ENCODE peak calls at places on chromosomes 4 and X, in nine cellular contexts. One of them, this sample, is unnamed.

GRCh38 chr4:118683513-118683912 is 1.7 kb upstream of the METTL14 start:
- DNase-seq in stimulated activated CD4-positive, alpha-beta T cell treated with anti-CD3 and anti-CD28 coated beads, Interleukin-12 subunit alpha, Interleukin-12 subunit beta, amount 100 ng/mL, for 4 hours: no peak
- DNase-seq in EH: peak; percentile 24
- DNase-seq in stimulated activated CD8-positive, alpha-beta memory T cell treated with anti-CD3 and anti-CD28 coated beads, Interleukin-12 subunit alpha, Interleukin-12 subunit beta, amount 100 ng/mL, for 1 hour: no peak
- DNase-seq in left kidney: peak; percentile 9
- DNase-seq in DMS 273 treated with DMSO at 0.1 percent for 48 hours: no peak
- DNase-seq in pons: no peak
- DNase-seq in right cardiac atrium: no peak
- DNase-seq in activated T-helper 1 cell treated with anti-CD3 and anti-CD28 coated beads, Interleukin-2, amount 50 U/mL, for 16 hours: no peak
- DNase-seq in this sample: no peak

GRCh38 chr4:56211202-56211601 is 176.1 kb downstream of the AASDH start:
- DNase-seq in stimulated activated CD4-positive, alpha-beta T cell treated with anti-CD3 and anti-CD28 coated beads, Interleukin-12 subunit alpha, Interleukin-12 subunit beta, amount 100 ng/mL, for 4 hours: no peak
- DNase-seq in EH: no peak
- DNase-seq in stimulated activated CD8-positive, alpha-beta memory T cell treated with anti-CD3 and anti-CD28 coated beads, Interleukin-12 subunit alpha, Interleukin-12 subunit beta, amount 100 ng/mL, for 1 hour: no peak
- DNase-seq in left kidney: no peak
- DNase-seq in DMS 273 treated with DMSO at 0.1 percent for 48 hours: no peak
- DNase-seq in pons: no peak
- DNase-seq in right cardiac atrium: no peak
- DNase-seq in activated T-helper 1 cell treated with anti-CD3 and anti-CD28 coated beads, Interleukin-2, amount 50 U/mL, for 16 hours: no peak
- DNase-seq in this sample: no peak

GRCh38 chr4:125780747-125781146 is 466.0 kb downstream of the FAT4 start:
- DNase-seq in stimulated activated CD4-positive, alpha-beta T cell treated with anti-CD3 and anti-CD28 coated beads, Interleukin-12 subunit alpha, Interleukin-12 subunit beta, amount 100 ng/mL, for 4 hours: no peak
- DNase-seq in EH: no peak
- DNase-seq in stimulated activated CD8-positive, alpha-beta memory T cell treated with anti-CD3 and anti-CD28 coated beads, Interleukin-12 subunit alpha, Interleukin-12 subunit beta, amount 100 ng/mL, for 1 hour: no peak
- DNase-seq in left kidney: no peak
- DNase-seq in DMS 273 treated with DMSO at 0.1 percent for 48 hours: no peak
- DNase-seq in pons: no peak
- DNase-seq in right cardiac atrium: no peak
- DNase-seq in activated T-helper 1 cell treated with anti-CD3 and anti-CD28 coated beads, Interleukin-2, amount 50 U/mL, for 16 hours: no peak
- DNase-seq in this sample: no peak

GRCh38 chrX:42778096-42778495 is at the start of gene PPP1R2C:
- DNase-seq in stimulated activated CD4-positive, alpha-beta T cell treated with anti-CD3 and anti-CD28 coated beads, Interleukin-12 subunit alpha, Interleukin-12 subunit beta, amount 100 ng/mL, for 4 hours: no peak
- DNase-seq in EH: no peak
- DNase-seq in stimulated activated CD8-positive, alpha-beta memory T cell treated with anti-CD3 and anti-CD28 coated beads, Interleukin-12 subunit alpha, Interleukin-12 subunit beta, amount 100 ng/mL, for 1 hour: no peak
- DNase-seq in left kidney: no peak
- DNase-seq in DMS 273 treated with DMSO at 0.1 percent for 48 hours: no peak
- DNase-seq in pons: no peak
- DNase-seq in right cardiac atrium: peak; percentile 50
- DNase-seq in activated T-helper 1 cell treated with anti-CD3 and anti-CD28 coated beads, Interleukin-2, amount 50 U/mL, for 16 hours: no peak
- DNase-seq in this sample: no peak

GRCh38 chr4:5141802-5142201 is 90.5 kb downstream of the STK32B start:
- DNase-seq in stimulated activated CD4-positive, alpha-beta T cell treated with anti-CD3 and anti-CD28 coated beads, Interleukin-12 subunit alpha, Interleukin-12 subunit beta, amount 100 ng/mL, for 4 hours: no peak
- DNase-seq in EH: no peak
- DNase-seq in stimulated activated CD8-positive, alpha-beta memory T cell treated with anti-CD3 and anti-CD28 coated beads, Interleukin-12 subunit alpha, Interleukin-12 subunit beta, amount 100 ng/mL, for 1 hour: no peak
- DNase-seq in left kidney: no peak
- DNase-seq in DMS 273 treated with DMSO at 0.1 percent for 48 hours: no peak
- DNase-seq in pons: no peak
- DNase-seq in right cardiac atrium: no peak
- DNase-seq in activated T-helper 1 cell treated with anti-CD3 and anti-CD28 coated beads, Interleukin-2, amount 50 U/mL, for 16 hours: no peak
- DNase-seq in this sample: no peak

GRCh38 chr4:7226993-7227392 is 34.7 kb downstream of the SORCS2 start:
- DNase-seq in stimulated activated CD4-positive, alpha-beta T cell treated with anti-CD3 and anti-CD28 coated beads, Interleukin-12 subunit alpha, Interleukin-12 subunit beta, amount 100 ng/mL, for 4 hours: no peak
- DNase-seq in EH: no peak
- DNase-seq in stimulated activated CD8-positive, alpha-beta memory T cell treated with anti-CD3 and anti-CD28 coated beads, Interleukin-12 subunit alpha, Interleukin-12 subunit beta, amount 100 ng/mL, for 1 hour: no peak
- DNase-seq in left kidney: peak; percentile 32
- DNase-seq in DMS 273 treated with DMSO at 0.1 percent for 48 hours: no peak
- DNase-seq in pons: no peak
- DNase-seq in right cardiac atrium: no peak
- DNase-seq in activated T-helper 1 cell treated with anti-CD3 and anti-CD28 coated beads, Interleukin-2, amount 50 U/mL, for 16 hours: no peak
- DNase-seq in this sample: no peak

GRCh38 chrX:53544936-53545335 is 110.8 kb upstream of the HSD17B10 start:
- DNase-seq in stimulated activated CD4-positive, alpha-beta T cell treated with anti-CD3 and anti-CD28 coated beads, Interleukin-12 subunit alpha, Interleukin-12 subunit beta, amount 100 ng/mL, for 4 hours: no peak
- DNase-seq in EH: no peak
- DNase-seq in stimulated activated CD8-positive, alpha-beta memory T cell treated with anti-CD3 and anti-CD28 coated beads, Interleukin-12 subunit alpha, Interleukin-12 subunit beta, amount 100 ng/mL, for 1 hour: no peak
- DNase-seq in left kidney: no peak
- DNase-seq in DMS 273 treated with DMSO at 0.1 percent for 48 hours: no peak
- DNase-seq in pons: no peak
- DNase-seq in right cardiac atrium: no peak
- DNase-seq in activated T-helper 1 cell treated with anti-CD3 and anti-CD28 coated beads, Interleukin-2, amount 50 U/mL, for 16 hours: no peak
- DNase-seq in this sample: no peak

GRCh38 chr4:5152521-5152920 is 101.2 kb downstream of the STK32B start:
- DNase-seq in stimulated activated CD4-positive, alpha-beta T cell treated with anti-CD3 and anti-CD28 coated beads, Interleukin-12 subunit alpha, Interleukin-12 subunit beta, amount 100 ng/mL, for 4 hours: no peak
- DNase-seq in EH: no peak
- DNase-seq in stimulated activated CD8-positive, alpha-beta memory T cell treated with anti-CD3 and anti-CD28 coated beads, Interleukin-12 subunit alpha, Interleukin-12 subunit beta, amount 100 ng/mL, for 1 hour: no peak
- DNase-seq in left kidney: no peak
- DNase-seq in DMS 273 treated with DMSO at 0.1 percent for 48 hours: no peak
- DNase-seq in pons: no peak
- DNase-seq in right cardiac atrium: no peak
- DNase-seq in activated T-helper 1 cell treated with anti-CD3 and anti-CD28 coated beads, Interleukin-2, amount 50 U/mL, for 16 hours: no peak
- DNase-seq in this sample: no peak

GRCh38 chrX:3371163-3371562 is 24.7 kb upstream of the MXRA5 start:
- DNase-seq in stimulated activated CD4-positive, alpha-beta T cell treated with anti-CD3 and anti-CD28 coated beads, Interleukin-12 subunit alpha, Interleukin-12 subunit beta, amount 100 ng/mL, for 4 hours: no peak
- DNase-seq in EH: no peak
- DNase-seq in stimulated activated CD8-positive, alpha-beta memory T cell treated with anti-CD3 and anti-CD28 coated beads, Interleukin-12 subunit alpha, Interleukin-12 subunit beta, amount 100 ng/mL, for 1 hour: no peak
- DNase-seq in left kidney: no peak
- DNase-seq in DMS 273 treated with DMSO at 0.1 percent for 48 hours: no peak
- DNase-seq in pons: no peak
- DNase-seq in right cardiac atrium: no peak
- DNase-seq in activated T-helper 1 cell treated with anti-CD3 and anti-CD28 coated beads, Interleukin-2, amount 50 U/mL, for 16 hours: no peak
- DNase-seq in this sample: no peak

GRCh38 chr4:5982156-5982973 is 35.9 kb downstream of the C4orf50 start:
- DNase-seq in stimulated activated CD4-positive, alpha-beta T cell treated with anti-CD3 and anti-CD28 coated beads, Interleukin-12 subunit alpha, Interleukin-12 subunit beta, amount 100 ng/mL, for 4 hours: no peak
- DNase-seq in EH: no peak
- DNase-seq in stimulated activated CD8-positive, alpha-beta memory T cell treated with anti-CD3 and anti-CD28 coated beads, Interleukin-12 subunit alpha, Interleukin-12 subunit beta, amount 100 ng/mL, for 1 hour: no peak
- DNase-seq in left kidney: no peak
- DNase-seq in DMS 273 treated with DMSO at 0.1 percent for 48 hours: no peak
- DNase-seq in pons: no peak
- DNase-seq in right cardiac atrium: no peak
- DNase-seq in activated T-helper 1 cell treated with anti-CD3 and anti-CD28 coated beads, Interleukin-2, amount 50 U/mL, for 16 hours: no peak
- DNase-seq in this sample: no peak

GRCh38 chrX:148700021-148700420 is 199.6 kb downstream of the AFF2 start:
- DNase-seq in stimulated activated CD4-positive, alpha-beta T cell treated with anti-CD3 and anti-CD28 coated beads, Interleukin-12 subunit alpha, Interleukin-12 subunit beta, amount 100 ng/mL, for 4 hours: no peak
- DNase-seq in EH: no peak
- DNase-seq in stimulated activated CD8-positive, alpha-beta memory T cell treated with anti-CD3 and anti-CD28 coated beads, Interleukin-12 subunit alpha, Interleukin-12 subunit beta, amount 100 ng/mL, for 1 hour: no peak
- DNase-seq in left kidney: no peak
- DNase-seq in DMS 273 treated with DMSO at 0.1 percent for 48 hours: no peak
- DNase-seq in pons: no peak
- DNase-seq in right cardiac atrium: no peak
- DNase-seq in activated T-helper 1 cell treated with anti-CD3 and anti-CD28 coated beads, Interleukin-2, amount 50 U/mL, for 16 hours: no peak
- DNase-seq in this sample: peak; percentile 15

GRCh38 chr4:133668061-133668851 is 519.2 kb downstream of the PCDH10 start:
- DNase-seq in stimulated activated CD4-positive, alpha-beta T cell treated with anti-CD3 and anti-CD28 coated beads, Interleukin-12 subunit alpha, Interleukin-12 subunit beta, amount 100 ng/mL, for 4 hours: no peak
- DNase-seq in EH: no peak
- DNase-seq in stimulated activated CD8-positive, alpha-beta memory T cell treated with anti-CD3 and anti-CD28 coated beads, Interleukin-12 subunit alpha, Interleukin-12 subunit beta, amount 100 ng/mL, for 1 hour: no peak
- DNase-seq in left kidney: no peak
- DNase-seq in DMS 273 treated with DMSO at 0.1 percent for 48 hours: no peak
- DNase-seq in pons: no peak
- DNase-seq in right cardiac atrium: no peak
- DNase-seq in activated T-helper 1 cell treated with anti-CD3 and anti-CD28 coated beads, Interleukin-2, amount 50 U/mL, for 16 hours: no peak
- DNase-seq in this sample: no peak

GRCh38 chr4:88859191-88859812 is 161.7 kb upstream of the NAP1L5 start:
- DNase-seq in stimulated activated CD4-positive, alpha-beta T cell treated with anti-CD3 and anti-CD28 coated beads, Interleukin-12 subunit alpha, Interleukin-12 subunit beta, amount 100 ng/mL, for 4 hours: no peak
- DNase-seq in EH: no peak
- DNase-seq in stimulated activated CD8-positive, alpha-beta memory T cell treated with anti-CD3 and anti-CD28 coated beads, Interleukin-12 subunit alpha, Interleukin-12 subunit beta, amount 100 ng/mL, for 1 hour: no peak
- DNase-seq in left kidney: no peak
- DNase-seq in DMS 273 treated with DMSO at 0.1 percent for 48 hours: no peak
- DNase-seq in pons: peak; percentile 20
- DNase-seq in right cardiac atrium: no peak
- DNase-seq in activated T-helper 1 cell treated with anti-CD3 and anti-CD28 coated beads, Interleukin-2, amount 50 U/mL, for 16 hours: no peak
- DNase-seq in this sample: no peak

GRCh38 chrX:133249659-133250058 is 31.5 kb upstream of the TFDP3 start:
- DNase-seq in stimulated activated CD4-positive, alpha-beta T cell treated with anti-CD3 and anti-CD28 coated beads, Interleukin-12 subunit alpha, Interleukin-12 subunit beta, amount 100 ng/mL, for 4 hours: no peak
- DNase-seq in EH: no peak
- DNase-seq in stimulated activated CD8-positive, alpha-beta memory T cell treated with anti-CD3 and anti-CD28 coated beads, Interleukin-12 subunit alpha, Interleukin-12 subunit beta, amount 100 ng/mL, for 1 hour: no peak
- DNase-seq in left kidney: peak; percentile 12
- DNase-seq in DMS 273 treated with DMSO at 0.1 percent for 48 hours: no peak
- DNase-seq in pons: peak; percentile 11
- DNase-seq in right cardiac atrium: no peak
- DNase-seq in activated T-helper 1 cell treated with anti-CD3 and anti-CD28 coated beads, Interleukin-2, amount 50 U/mL, for 16 hours: no peak
- DNase-seq in this sample: no peak

GRCh38 chrX:109732319-109732779 is 708 bp downstream of the ACSL4 start:
- DNase-seq in stimulated activated CD4-positive, alpha-beta T cell treated with anti-CD3 and anti-CD28 coated beads, Interleukin-12 subunit alpha, Interleukin-12 subunit beta, amount 100 ng/mL, for 4 hours: peak; percentile 1
- DNase-seq in EH: peak; percentile 78
- DNase-seq in stimulated activated CD8-positive, alpha-beta memory T cell treated with anti-CD3 and anti-CD28 coated beads, Interleukin-12 subunit alpha, Interleukin-12 subunit beta, amount 100 ng/mL, for 1 hour: no peak
- DNase-seq in left kidney: peak; percentile 39
- DNase-seq in DMS 273 treated with DMSO at 0.1 percent for 48 hours: no peak
- DNase-seq in pons: no peak
- DNase-seq in right cardiac atrium: no peak
- DNase-seq in activated T-helper 1 cell treated with anti-CD3 and anti-CD28 coated beads, Interleukin-2, amount 50 U/mL, for 16 hours: no peak
- DNase-seq in this sample: no peak

GRCh38 chr4:73520821-73521220 is 39.3 kb downstream of the AFM start:
- DNase-seq in stimulated activated CD4-positive, alpha-beta T cell treated with anti-CD3 and anti-CD28 coated beads, Interleukin-12 subunit alpha, Interleukin-12 subunit beta, amount 100 ng/mL, for 4 hours: no peak
- DNase-seq in EH: peak; percentile 61
- DNase-seq in stimulated activated CD8-positive, alpha-beta memory T cell treated with anti-CD3 and anti-CD28 coated beads, Interleukin-12 subunit alpha, Interleukin-12 subunit beta, amount 100 ng/mL, for 1 hour: no peak
- DNase-seq in left kidney: no peak
- DNase-seq in DMS 273 treated with DMSO at 0.1 percent for 48 hours: no peak
- DNase-seq in pons: no peak
- DNase-seq in right cardiac atrium: no peak
- DNase-seq in activated T-helper 1 cell treated with anti-CD3 and anti-CD28 coated beads, Interleukin-2, amount 50 U/mL, for 16 hours: no peak
- DNase-seq in this sample: no peak

GRCh38 chr4:5160668-5161067 is 109.4 kb downstream of the STK32B start:
- DNase-seq in stimulated activated CD4-positive, alpha-beta T cell treated with anti-CD3 and anti-CD28 coated beads, Interleukin-12 subunit alpha, Interleukin-12 subunit beta, amount 100 ng/mL, for 4 hours: no peak
- DNase-seq in EH: no peak
- DNase-seq in stimulated activated CD8-positive, alpha-beta memory T cell treated with anti-CD3 and anti-CD28 coated beads, Interleukin-12 subunit alpha, Interleukin-12 subunit beta, amount 100 ng/mL, for 1 hour: no peak
- DNase-seq in left kidney: no peak
- DNase-seq in DMS 273 treated with DMSO at 0.1 percent for 48 hours: no peak
- DNase-seq in pons: no peak
- DNase-seq in right cardiac atrium: no peak
- DNase-seq in activated T-helper 1 cell treated with anti-CD3 and anti-CD28 coated beads, Interleukin-2, amount 50 U/mL, for 16 hours: no peak
- DNase-seq in this sample: no peak

GRCh38 chr4:138609943-138610350 is 367.8 kb upstream of the SLC7A11 start:
- DNase-seq in stimulated activated CD4-positive, alpha-beta T cell treated with anti-CD3 and anti-CD28 coated beads, Interleukin-12 subunit alpha, Interleukin-12 subunit beta, amount 100 ng/mL, for 4 hours: no peak
- DNase-seq in EH: peak; percentile 87
- DNase-seq in stimulated activated CD8-positive, alpha-beta memory T cell treated with anti-CD3 and anti-CD28 coated beads, Interleukin-12 subunit alpha, Interleukin-12 subunit beta, amount 100 ng/mL, for 1 hour: no peak
- DNase-seq in left kidney: no peak
- DNase-seq in DMS 273 treated with DMSO at 0.1 percent for 48 hours: no peak
- DNase-seq in pons: peak; percentile 26
- DNase-seq in right cardiac atrium: no peak
- DNase-seq in activated T-helper 1 cell treated with anti-CD3 and anti-CD28 coated beads, Interleukin-2, amount 50 U/mL, for 16 hours: no peak
- DNase-seq in this sample: no peak

GRCh38 chr4:25500626-25501318 is 123.7 kb downstream of the ANAPC4 start:
- DNase-seq in stimulated activated CD4-positive, alpha-beta T cell treated with anti-CD3 and anti-CD28 coated beads, Interleukin-12 subunit alpha, Interleukin-12 subunit beta, amount 100 ng/mL, for 4 hours: no peak
- DNase-seq in EH: no peak
- DNase-seq in stimulated activated CD8-positive, alpha-beta memory T cell treated with anti-CD3 and anti-CD28 coated beads, Interleukin-12 subunit alpha, Interleukin-12 subunit beta, amount 100 ng/mL, for 1 hour: no peak
- DNase-seq in left kidney: peak; percentile 26
- DNase-seq in DMS 273 treated with DMSO at 0.1 percent for 48 hours: peak; percentile 76
- DNase-seq in pons: peak; percentile 3
- DNase-seq in right cardiac atrium: no peak
- DNase-seq in activated T-helper 1 cell treated with anti-CD3 and anti-CD28 coated beads, Interleukin-2, amount 50 U/mL, for 16 hours: no peak
- DNase-seq in this sample: peak; percentile 90

GRCh38 chrX:103503853-103504207 is 15.5 kb downstream of the RAB40A start:
- DNase-seq in stimulated activated CD4-positive, alpha-beta T cell treated with anti-CD3 and anti-CD28 coated beads, Interleukin-12 subunit alpha, Interleukin-12 subunit beta, amount 100 ng/mL, for 4 hours: no peak
- DNase-seq in EH: peak; percentile 11
- DNase-seq in stimulated activated CD8-positive, alpha-beta memory T cell treated with anti-CD3 and anti-CD28 coated beads, Interleukin-12 subunit alpha, Interleukin-12 subunit beta, amount 100 ng/mL, for 1 hour: no peak
- DNase-seq in left kidney: no peak
- DNase-seq in DMS 273 treated with DMSO at 0.1 percent for 48 hours: no peak
- DNase-seq in pons: no peak
- DNase-seq in right cardiac atrium: no peak
- DNase-seq in activated T-helper 1 cell treated with anti-CD3 and anti-CD28 coated beads, Interleukin-2, amount 50 U/mL, for 16 hours: no peak
- DNase-seq in this sample: no peak

GRCh38 chr4:17273047-17273446 is 238.8 kb downstream of the QDPR start:
- DNase-seq in stimulated activated CD4-positive, alpha-beta T cell treated with anti-CD3 and anti-CD28 coated beads, Interleukin-12 subunit alpha, Interleukin-12 subunit beta, amount 100 ng/mL, for 4 hours: no peak
- DNase-seq in EH: peak; percentile 66
- DNase-seq in stimulated activated CD8-positive, alpha-beta memory T cell treated with anti-CD3 and anti-CD28 coated beads, Interleukin-12 subunit alpha, Interleukin-12 subunit beta, amount 100 ng/mL, for 1 hour: no peak
- DNase-seq in left kidney: no peak
- DNase-seq in DMS 273 treated with DMSO at 0.1 percent for 48 hours: no peak
- DNase-seq in pons: no peak
- DNase-seq in right cardiac atrium: no peak
- DNase-seq in activated T-helper 1 cell treated with anti-CD3 and anti-CD28 coated beads, Interleukin-2, amount 50 U/mL, for 16 hours: no peak
- DNase-seq in this sample: no peak

GRCh38 chrX:133563705-133564104 is 148.4 kb upstream of the GPC4 start:
- DNase-seq in stimulated activated CD4-positive, alpha-beta T cell treated with anti-CD3 and anti-CD28 coated beads, Interleukin-12 subunit alpha, Interleukin-12 subunit beta, amount 100 ng/mL, for 4 hours: no peak
- DNase-seq in EH: no peak
- DNase-seq in stimulated activated CD8-positive, alpha-beta memory T cell treated with anti-CD3 and anti-CD28 coated beads, Interleukin-12 subunit alpha, Interleukin-12 subunit beta, amount 100 ng/mL, for 1 hour: no peak
- DNase-seq in left kidney: no peak
- DNase-seq in DMS 273 treated with DMSO at 0.1 percent for 48 hours: no peak
- DNase-seq in pons: no peak
- DNase-seq in right cardiac atrium: no peak
- DNase-seq in activated T-helper 1 cell treated with anti-CD3 and anti-CD28 coated beads, Interleukin-2, amount 50 U/mL, for 16 hours: no peak
- DNase-seq in this sample: no peak

GRCh38 chr4:16544251-16544721 is 318.0 kb upstream of the TAPT1 start:
- DNase-seq in stimulated activated CD4-positive, alpha-beta T cell treated with anti-CD3 and anti-CD28 coated beads, Interleukin-12 subunit alpha, Interleukin-12 subunit beta, amount 100 ng/mL, for 4 hours: no peak
- DNase-seq in EH: peak; percentile 13
- DNase-seq in stimulated activated CD8-positive, alpha-beta memory T cell treated with anti-CD3 and anti-CD28 coated beads, Interleukin-12 subunit alpha, Interleukin-12 subunit beta, amount 100 ng/mL, for 1 hour: no peak
- DNase-seq in left kidney: peak; percentile 26
- DNase-seq in DMS 273 treated with DMSO at 0.1 percent for 48 hours: no peak
- DNase-seq in pons: no peak
- DNase-seq in right cardiac atrium: peak; percentile 88
- DNase-seq in activated T-helper 1 cell treated with anti-CD3 and anti-CD28 coated beads, Interleukin-2, amount 50 U/mL, for 16 hours: no peak
- DNase-seq in this sample: no peak

GRCh38 chr4:37858112-37858511 is 31.6 kb downstream of the PGM2 start:
- DNase-seq in stimulated activated CD4-positive, alpha-beta T cell treated with anti-CD3 and anti-CD28 coated beads, Interleukin-12 subunit alpha, Interleukin-12 subunit beta, amount 100 ng/mL, for 4 hours: no peak
- DNase-seq in EH: no peak
- DNase-seq in stimulated activated CD8-positive, alpha-beta memory T cell treated with anti-CD3 and anti-CD28 coated beads, Interleukin-12 subunit alpha, Interleukin-12 subunit beta, amount 100 ng/mL, for 1 hour: no peak
- DNase-seq in left kidney: no peak
- DNase-seq in DMS 273 treated with DMSO at 0.1 percent for 48 hours: no peak
- DNase-seq in pons: no peak
- DNase-seq in right cardiac atrium: no peak
- DNase-seq in activated T-helper 1 cell treated with anti-CD3 and anti-CD28 coated beads, Interleukin-2, amount 50 U/mL, for 16 hours: no peak
- DNase-seq in this sample: no peak

GRCh38 chrX:37349131-37350033 is at the start of gene PRRG1:
- DNase-seq in stimulated activated CD4-positive, alpha-beta T cell treated with anti-CD3 and anti-CD28 coated beads, Interleukin-12 subunit alpha, Interleukin-12 subunit beta, amount 100 ng/mL, for 4 hours: no peak
- DNase-seq in EH: peak; percentile 86
- DNase-seq in stimulated activated CD8-positive, alpha-beta memory T cell treated with anti-CD3 and anti-CD28 coated beads, Interleukin-12 subunit alpha, Interleukin-12 subunit beta, amount 100 ng/mL, for 1 hour: no peak
- DNase-seq in left kidney: peak; percentile 92
- DNase-seq in DMS 273 treated with DMSO at 0.1 percent for 48 hours: peak; percentile 68
- DNase-seq in pons: peak; percentile 76
- DNase-seq in right cardiac atrium: peak; percentile 91
- DNase-seq in activated T-helper 1 cell treated with anti-CD3 and anti-CD28 coated beads, Interleukin-2, amount 50 U/mL, for 16 hours: no peak
- DNase-seq in this sample: peak; percentile 44

GRCh38 chr4:70613893-70614572 is 14.5 kb upstream of the ENAM start:
- DNase-seq in stimulated activated CD4-positive, alpha-beta T cell treated with anti-CD3 and anti-CD28 coated beads, Interleukin-12 subunit alpha, Interleukin-12 subunit beta, amount 100 ng/mL, for 4 hours: no peak
- DNase-seq in EH: peak; percentile 3
- DNase-seq in stimulated activated CD8-positive, alpha-beta memory T cell treated with anti-CD3 and anti-CD28 coated beads, Interleukin-12 subunit alpha, Interleukin-12 subunit beta, amount 100 ng/mL, for 1 hour: no peak
- DNase-seq in left kidney: no peak
- DNase-seq in DMS 273 treated with DMSO at 0.1 percent for 48 hours: no peak
- DNase-seq in pons: no peak
- DNase-seq in right cardiac atrium: no peak
- DNase-seq in activated T-helper 1 cell treated with anti-CD3 and anti-CD28 coated beads, Interleukin-2, amount 50 U/mL, for 16 hours: no peak
- DNase-seq in this sample: no peak

GRCh38 chr4:52712991-52713275 is 38.3 kb downstream of the ERVMER34-1 start:
- DNase-seq in stimulated activated CD4-positive, alpha-beta T cell treated with anti-CD3 and anti-CD28 coated beads, Interleukin-12 subunit alpha, Interleukin-12 subunit beta, amount 100 ng/mL, for 4 hours: no peak
- DNase-seq in EH: no peak
- DNase-seq in stimulated activated CD8-positive, alpha-beta memory T cell treated with anti-CD3 and anti-CD28 coated beads, Interleukin-12 subunit alpha, Interleukin-12 subunit beta, amount 100 ng/mL, for 1 hour: no peak
- DNase-seq in left kidney: no peak
- DNase-seq in DMS 273 treated with DMSO at 0.1 percent for 48 hours: no peak
- DNase-seq in pons: peak; percentile 42
- DNase-seq in right cardiac atrium: no peak
- DNase-seq in activated T-helper 1 cell treated with anti-CD3 and anti-CD28 coated beads, Interleukin-2, amount 50 U/mL, for 16 hours: no peak
- DNase-seq in this sample: no peak

GRCh38 chrX:75596178-75596577 is 73.3 kb upstream of the ZDHHC15 start:
- DNase-seq in stimulated activated CD4-positive, alpha-beta T cell treated with anti-CD3 and anti-CD28 coated beads, Interleukin-12 subunit alpha, Interleukin-12 subunit beta, amount 100 ng/mL, for 4 hours: no peak
- DNase-seq in EH: peak; percentile 0
- DNase-seq in stimulated activated CD8-positive, alpha-beta memory T cell treated with anti-CD3 and anti-CD28 coated beads, Interleukin-12 subunit alpha, Interleukin-12 subunit beta, amount 100 ng/mL, for 1 hour: no peak
- DNase-seq in left kidney: no peak
- DNase-seq in DMS 273 treated with DMSO at 0.1 percent for 48 hours: no peak
- DNase-seq in pons: peak; percentile 6
- DNase-seq in right cardiac atrium: no peak
- DNase-seq in activated T-helper 1 cell treated with anti-CD3 and anti-CD28 coated beads, Interleukin-2, amount 50 U/mL, for 16 hours: no peak
- DNase-seq in this sample: no peak

GRCh38 chr4:88585908-88586307 is 6.4 kb upstream of the HERC3 start:
- DNase-seq in stimulated activated CD4-positive, alpha-beta T cell treated with anti-CD3 and anti-CD28 coated beads, Interleukin-12 subunit alpha, Interleukin-12 subunit beta, amount 100 ng/mL, for 4 hours: no peak
- DNase-seq in EH: peak; percentile 10
- DNase-seq in stimulated activated CD8-positive, alpha-beta memory T cell treated with anti-CD3 and anti-CD28 coated beads, Interleukin-12 subunit alpha, Interleukin-12 subunit beta, amount 100 ng/mL, for 1 hour: no peak
- DNase-seq in left kidney: no peak
- DNase-seq in DMS 273 treated with DMSO at 0.1 percent for 48 hours: no peak
- DNase-seq in pons: no peak
- DNase-seq in right cardiac atrium: no peak
- DNase-seq in activated T-helper 1 cell treated with anti-CD3 and anti-CD28 coated beads, Interleukin-2, amount 50 U/mL, for 16 hours: no peak
- DNase-seq in this sample: no peak

GRCh38 chr4:84264652-84265051 is 234.4 kb downstream of the NKX6-1 start:
- DNase-seq in stimulated activated CD4-positive, alpha-beta T cell treated with anti-CD3 and anti-CD28 coated beads, Interleukin-12 subunit alpha, Interleukin-12 subunit beta, amount 100 ng/mL, for 4 hours: no peak
- DNase-seq in EH: no peak
- DNase-seq in stimulated activated CD8-positive, alpha-beta memory T cell treated with anti-CD3 and anti-CD28 coated beads, Interleukin-12 subunit alpha, Interleukin-12 subunit beta, amount 100 ng/mL, for 1 hour: no peak
- DNase-seq in left kidney: no peak
- DNase-seq in DMS 273 treated with DMSO at 0.1 percent for 48 hours: no peak
- DNase-seq in pons: no peak
- DNase-seq in right cardiac atrium: no peak
- DNase-seq in activated T-helper 1 cell treated with anti-CD3 and anti-CD28 coated beads, Interleukin-2, amount 50 U/mL, for 16 hours: no peak
- DNase-seq in this sample: no peak

GRCh38 chrX:110743679-110744340 is 51.8 kb downstream of the CHRDL1 start:
- DNase-seq in stimulated activated CD4-positive, alpha-beta T cell treated with anti-CD3 and anti-CD28 coated beads, Interleukin-12 subunit alpha, Interleukin-12 subunit beta, amount 100 ng/mL, for 4 hours: no peak
- DNase-seq in EH: peak; percentile 64
- DNase-seq in stimulated activated CD8-positive, alpha-beta memory T cell treated with anti-CD3 and anti-CD28 coated beads, Interleukin-12 subunit alpha, Interleukin-12 subunit beta, amount 100 ng/mL, for 1 hour: no peak
- DNase-seq in left kidney: no peak
- DNase-seq in DMS 273 treated with DMSO at 0.1 percent for 48 hours: no peak
- DNase-seq in pons: peak; percentile 1
- DNase-seq in right cardiac atrium: no peak
- DNase-seq in activated T-helper 1 cell treated with anti-CD3 and anti-CD28 coated beads, Interleukin-2, amount 50 U/mL, for 16 hours: no peak
- DNase-seq in this sample: no peak